ENCODE peak calls at places on chromosomes 16 and 17, in ten cellular contexts. C is NCI-H774; Y is fibroblast of the aortic adventitia; K is H4; M is NCI-H345; J is SK-N-DZ; Z is HEK293T; H is Daoy; O is activated CD4-positive, alpha-beta T cell treated with anti-CD3 and anti-CD28 coated beads for 48 hours; S is activated naive CD8-positive, alpha-beta T cell treated with anti-CD3 and anti-CD28 coated beads for 36 hours. D is an unnamed sample.

GRCh38 chr16:67423634-67424575 is 7.0 kb upstream of the HSD11B2 start:
- DNase-seq in H (no peak), O (no peak), M (no peak), C (no peak), S (no peak), K (no peak), Z (no peak), Y (no peak), J (no peak), D (no peak)

GRCh38 chr16:80084614-80085013 is 456.2 kb upstream of the DYNLRB2 start:
- DNase-seq in M (no peak), K (peak), J (peak), Z (peak), H (peak), C (no peak), S (no peak), Y (peak), O (peak), D (peak)

GRCh38 chr17:39187152-39187830 is 10.2 kb downstream of the CACNB1 start:
- DNase-seq in S (no peak), Y (no peak), J (no peak), K (no peak), M (no peak), C (no peak), Z (no peak), H (no peak), O (no peak), D (no peak)

GRCh38 chr16:11613381-11614303 is 26.9 kb upstream of the LITAF start:
- DNase-seq in Y (no peak), C (no peak), S (no peak), H (peak), O (peak), J (no peak), Z (no peak), K (peak), M (no peak), D (no peak)

GRCh38 chr17:63601439-63602371 is 1.0 kb downstream of the TACO1 start:
- DNase-seq in J (no peak), M (no peak), H (no peak), C (no peak), K (no peak), O (no peak), Z (no peak), Y (peak), S (no peak), D (no peak)

GRCh38 chr17:21250719-21251305 is 2.4 kb downstream of the NATD1 start:
- DNase-seq in Z (no peak), S (no peak), K (no peak), C (no peak), Y (peak), J (no peak), H (no peak), O (no peak), M (no peak), D (no peak)

GRCh38 chr16:86581458-86581857 is 3.1 kb downstream of the FOXL1 start:
- DNase-seq in Y (no peak), M (no peak), H (no peak), Z (no peak), J (no peak), K (no peak), O (no peak), C (no peak), S (no peak), D (no peak)

GRCh38 chr16:81480856-81481821 is 36.5 kb downstream of the CMIP start:
- DNase-seq in M (peak), Y (no peak), K (no peak), C (no peak), O (no peak), J (peak), S (peak), Z (no peak), H (peak), D (peak)

GRCh38 chr16:9647981-9648701 is 534.1 kb downstream of the GRIN2A start:
- DNase-seq in Z (peak), J (peak), K (peak), M (no peak), S (no peak), H (peak), C (no peak), Y (peak), O (no peak), D (peak)

D was measured in SW480.